ENCODE peak calls at places on chromosome 2, in five cellular contexts. K is mammary epithelial cell, V is neural progenitor cell, C is astrocyte, U is K562. H is an unnamed sample.

GRCh38 chr2:237418300-237418699 is 4.3 kb upstream of the COL6A3 start:
- DNase-seq in K (no peak), V (no peak), C (no peak), U (no peak), H (no peak)

GRCh38 chr2:33541243-33541642 is 57.9 kb downstream of the FAM98A start:
- DNase-seq in K (no peak), V (no peak), C (no peak), U (no peak), H (no peak)

GRCh38 chr2:184057910-184058309 is 540.4 kb upstream of the ZNF804A start:
- DNase-seq in K (no peak), V (no peak), C (no peak), U (no peak), H (no peak)

GRCh38 chr2:64348386-64349142 is 105.4 kb upstream of the LGALSL start:
- DNase-seq in K (no peak), V (no peak), C (peak; percentile 32), U (no peak), H (peak; percentile 53)

GRCh38 chr2:221434155-221434554 is 137.9 kb downstream of the EPHA4 start:
- DNase-seq in K (peak; percentile 61), V (no peak), C (no peak), U (no peak), H (peak; percentile 36)

GRCh38 chr2:134136702-134137101 is 117.2 kb upstream of the MGAT5 start:
- DNase-seq in K (no peak), V (no peak), C (no peak), U (no peak), H (no peak)

GRCh38 chr2:19569300-19569791 is 210.9 kb upstream of the OSR1 start:
- DNase-seq in K (no peak), V (peak; percentile 43), C (no peak), U (no peak), H (peak; percentile 45)

GRCh38 chr2:127735537-127736399 is 34.5 kb downstream of the SFT2D3 start:
- DNase-seq in K (no peak), V (no peak), C (no peak), U (no peak), H (peak; percentile 3)

GRCh38 chr2:33765122-33765521 is 166.0 kb upstream of the FAM98A start:
- DNase-seq in K (no peak), V (peak; percentile 88), C (no peak), U (no peak), H (no peak)

GRCh38 chr2:147463881-147464520 is 380.8 kb upstream of the ACVR2A start:
- DNase-seq in K (no peak), V (no peak), C (no peak), U (no peak), H (no peak)

GRCh38 chr2:68216454-68217310 is 35.6 kb downstream of the PPP3R1 start:
- DNase-seq in K (no peak), V (no peak), C (no peak), U (no peak), H (no peak)

GRCh38 chr2:43136011-43136799 is 90.2 kb downstream of the ZFP36L2 start:
- DNase-seq in K (no peak), V (no peak), C (no peak), U (no peak), H (no peak)

GRCh38 chr2:56768973-56769372 is 585.2 kb downstream of the CCDC85A start:
- DNase-seq in K (no peak), V (no peak), C (no peak), U (no peak), H (no peak)

GRCh38 chr2:156331572-156332451 is 709 bp downstream of the NR4A2 start:
- DNase-seq in K (peak; percentile 78), V (peak; percentile 55), C (peak; percentile 70), U (peak; percentile 73), H (peak; percentile 73)

GRCh38 chr2:69366-70344 is 23.4 kb upstream of the FAM110C start:
- DNase-seq in K (peak; percentile 60), V (no peak), C (no peak), U (peak; percentile 21), H (no peak)

GRCh38 chr2:12424219-12424618 is 292.5 kb upstream of the TRIB2 start:
- DNase-seq in K (no peak), V (no peak), C (no peak), U (no peak), H (peak; percentile 60)

GRCh38 chr2:36441816-36442215 is 86.2 kb downstream of the CRIM1 start:
- DNase-seq in K (no peak), V (no peak), C (no peak), U (no peak), H (peak; percentile 94)

GRCh38 chr2:145431181-145431951 is 911.4 kb upstream of the ZEB2 start:
- DNase-seq in K (no peak), V (peak; percentile 63), C (no peak), U (no peak), H (no peak)

GRCh38 chr2:48356701-48357322 is 173.1 kb upstream of the STON1 start:
- DNase-seq in K (no peak), V (no peak), C (peak; percentile 67), U (no peak), H (peak; percentile 63)

GRCh38 chr2:64143154-64144056 is 815 bp downstream of the PELI1 start:
- DNase-seq in K (peak; percentile 54), V (peak; percentile 89), C (peak; percentile 26), U (peak; percentile 41), H (peak; percentile 50)

GRCh38 chr2:1515073-1515430 is 101.8 kb downstream of the TPO start:
- DNase-seq in K (no peak), V (no peak), C (no peak), U (no peak), H (no peak)

GRCh38 chr2:138476940-138477339 is 24.6 kb upstream of the SPOPL start:
- DNase-seq in K (no peak), V (no peak), C (no peak), U (no peak), H (no peak)

GRCh38 chr2:142603761-142604160 is 273.7 kb upstream of the KYNU start:
- DNase-seq in K (no peak), V (no peak), C (no peak), U (no peak), H (peak; percentile 20)

GRCh38 chr2:142707318-142707717 is 170.1 kb upstream of the KYNU start:
- DNase-seq in K (no peak), V (no peak), C (no peak), U (peak; percentile 9), H (no peak)

GRCh38 chr2:181394741-181395437 is 62.3 kb upstream of the ITGA4 start:
- DNase-seq in K (no peak), V (no peak), C (no peak), U (no peak), H (no peak)

GRCh38 chr2:176123847-176124273 is 1.3 kb downstream of the HOXD9 start:
- DNase-seq in K (no peak), V (no peak), C (no peak), U (no peak), H (no peak)

GRCh38 chr2:234483568-234484251 is 13.2 kb downstream of the ARL4C start:
- DNase-seq in K (no peak), V (peak; percentile 15), C (no peak), U (no peak), H (peak; percentile 9)

GRCh38 chr2:15800489-15801329 is 139.6 kb upstream of the MYCN start:
- DNase-seq in K (no peak), V (peak; percentile 29), C (no peak), U (no peak), H (no peak)

GRCh38 chr2:144357623-144358400 is 162.1 kb downstream of the ZEB2 start:
- DNase-seq in K (peak; percentile 92), V (no peak), C (peak; percentile 99), U (peak; percentile 32), H (peak; percentile 95)

GRCh38 chr2:63436488-63436887 is 151.8 kb downstream of the WDPCP start:
- DNase-seq in K (no peak), V (no peak), C (no peak), U (no peak), H (no peak)

GRCh38 chr2:31255911-31256571 is 22.1 kb downstream of the EHD3 start:
- DNase-seq in K (no peak), V (no peak), C (no peak), U (no peak), H (no peak)

GRCh38 chr2:188853307-188853706 is 120.9 kb upstream of the COL3A1 start:
- DNase-seq in K (no peak), V (no peak), C (peak; percentile 90), U (no peak), H (peak; percentile 97)

GRCh38 chr2:240256704-240257637 is 116.5 kb upstream of the OTOS start:
- DNase-seq in K (no peak), V (no peak), C (no peak), U (no peak), H (no peak)

GRCh38 chr2:29273004-29273703 is 157.9 kb downstream of the CLIP4 start:
- DNase-seq in K (no peak), V (no peak), C (no peak), U (no peak), H (no peak)

GRCh38 chr2:177165731-177166711 is 46.6 kb upstream of the HNRNPA3 start:
- DNase-seq in K (no peak), V (no peak), C (peak; percentile 65), U (no peak), H (peak; percentile 66)

DNA sequence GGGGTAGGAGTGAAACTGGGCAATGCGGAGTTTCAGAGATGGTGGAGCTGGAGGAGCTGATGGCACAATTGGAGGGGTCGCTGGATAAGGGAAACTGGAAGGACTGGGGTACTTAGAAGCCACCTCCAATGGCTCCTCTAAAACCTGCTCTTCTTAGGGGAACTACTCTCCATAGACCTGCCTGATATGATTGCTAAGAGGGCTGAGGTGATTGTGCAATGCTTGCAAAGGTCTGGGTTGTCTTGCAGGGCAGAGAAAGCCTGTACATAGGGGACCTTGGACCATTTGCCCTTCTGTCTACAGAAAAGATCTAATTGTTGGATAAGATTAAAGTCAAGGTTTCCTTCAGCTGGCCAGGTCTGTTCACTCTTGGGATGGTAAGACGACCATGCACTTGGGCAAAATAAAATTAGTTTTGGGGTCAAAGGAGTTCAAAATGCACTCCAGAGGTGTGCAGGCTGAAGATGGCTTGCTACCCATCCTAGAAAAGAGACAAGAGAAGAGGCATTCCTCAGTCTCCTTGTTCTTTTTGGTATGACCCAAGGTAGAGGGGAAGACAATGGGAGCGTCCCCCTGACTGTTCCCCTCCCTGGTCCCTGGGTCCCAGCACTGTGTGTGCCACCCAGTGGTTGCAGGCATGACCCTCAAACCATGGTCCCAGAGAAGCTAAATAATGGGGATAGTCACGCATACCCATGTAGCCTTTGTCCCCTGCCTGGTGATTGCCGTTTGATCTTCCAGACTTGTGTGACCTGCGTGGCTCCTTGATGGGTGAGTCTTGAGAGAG is 41.1 kb downstream of the STK17B start:
- DNase-seq in K (no peak), V (no peak), C (no peak), U (no peak), H (no peak)
- H3K9me3 ChIP-seq in K (peaks cover 13% of the 10 kb centered on the region), V (peaks cover 5% of the 10 kb centered on the region), C (peaks cover 27% of the 10 kb centered on the region), U (no peaks in the 10 kb centered on the region), H (no peaks in the 10 kb centered on the region)

GRCh38 chr2:224038830-224039079 is 331 bp downstream of the SERPINE2 start:
- DNase-seq in K (no peak), V (no peak), C (no peak), U (no peak), H (no peak)
- H3K9ac ChIP-seq in K (peak overlapping the region; percentile 33), V (no peak overlapping the region), C (peak overlapping the region; percentile 71), U (no peak overlapping the region), H (peak overlapping the region; percentile 50)

GRCh38 chr2:8590940-8591339 is 90.9 kb upstream of the ID2 start:
- DNase-seq in K (no peak), V (no peak), C (no peak), U (no peak), H (no peak)
- H3K4me2 ChIP-seq in K (no peak overlapping the region), V (no peak overlapping the region), C (no peak overlapping the region), U (peak overlapping the region; percentile 17), H (no peak overlapping the region)

DNA sequence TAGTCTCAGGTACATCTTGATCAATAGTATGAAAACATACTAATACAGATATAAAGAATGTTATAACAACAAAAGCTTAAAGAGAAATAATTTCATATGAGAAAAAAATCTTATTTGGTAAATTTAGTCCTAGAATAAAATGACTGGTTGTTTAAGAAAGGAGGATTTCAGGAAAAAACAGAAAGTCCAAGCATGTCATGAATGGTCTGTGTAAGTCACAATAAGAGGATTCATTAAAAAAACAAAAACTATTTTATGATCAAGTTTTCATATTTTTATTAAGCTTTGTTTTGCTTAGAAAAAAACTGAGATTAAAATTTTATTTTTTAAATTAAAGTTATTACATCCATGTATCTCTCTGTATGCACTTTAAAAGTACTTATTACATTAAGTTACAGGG is 353.9 kb upstream of the SPHKAP start:
- DNase-seq in K (no peak), V (peak; percentile 19), C (peak; percentile 3), U (no peak), H (peak; percentile 6)
- H3K9me3 ChIP-seq in K (peaks cover 9% of the 10 kb centered on the region), V (peaks cover 23% of the 10 kb centered on the region), C (peaks cover 2% of the 10 kb centered on the region), U (no peaks in the 10 kb centered on the region), H (no peaks in the 10 kb centered on the region)

H was measured in fibroblast of lung.